ENCODE peak calls at places on chromosomes 16 and 17, in eight cellular contexts. H is A549; W is WTC11; C is CD4-positive, alpha-beta T cell; D is fibroblast of pulmonary artery; X is lower lobe of right lung; J is Calu3; E is transverse colon. S is an unnamed sample.

GRCh38 chr16:81265658-81266451 is 27.4 kb downstream of the BCO1 start:
- DNase-seq in H (no peak), W (no peak), C (no peak), D (peak; percentile 81), X (peak; percentile 66), J (no peak), E (peak; percentile 85), S (no peak)

GRCh38 chr16:56212144-56212543 is 20.9 kb downstream of the GNAO1 start:
- DNase-seq in H (no peak), W (no peak), C (no peak), D (no peak), X (no peak), J (no peak), E (no peak), S (no peak)

GRCh38 chr17:8857919-8858318 is 9.6 kb downstream of the PIK3R6 start:
- DNase-seq in H (no peak), W (no peak), C (no peak), D (peak; percentile 44), X (no peak), J (no peak), E (no peak), S (no peak)

GRCh38 chr16:6125483-6126259 is 1028.1 kb upstream of the EEF2KMT start:
- DNase-seq in H (no peak), W (no peak), C (no peak), D (no peak), X (no peak), J (no peak), E (no peak), S (no peak)

GRCh38 chr17:1759529-1759928 is 2.3 kb upstream of the SERPINF1 start:
- DNase-seq in H (no peak), W (no peak), C (no peak), D (no peak), X (no peak), J (no peak), E (no peak), S (no peak)

GRCh38 chr16:4884972-4885874 is 37.9 kb downstream of the UBN1 start:
- DNase-seq in H (no peak), W (no peak), C (no peak), D (no peak), X (no peak), J (no peak), E (no peak), S (no peak)

GRCh38 chr17:80084773-80085172 is 16.6 kb upstream of the GAA start:
- DNase-seq in H (no peak), W (no peak), C (no peak), D (no peak), X (no peak), J (no peak), E (no peak), S (no peak)

GRCh38 chr17:32007463-32008298 is 498 bp downstream of the LRRC37B start:
- DNase-seq in H (peak; percentile 45), W (peak; percentile 28), C (peak; percentile 21), D (peak; percentile 25), X (peak; percentile 56), J (peak; percentile 17), E (peak; percentile 28), S (no peak)

GRCh38 chr16:89268987-89269735 is 51.7 kb downstream of the ZNF778 start:
- DNase-seq in H (no peak), W (no peak), C (no peak), D (peak; percentile 69), X (no peak), J (no peak), E (no peak), S (no peak)

GRCh38 chr17:75738218-75738802 is 17.1 kb downstream of the ITGB4 start:
- DNase-seq in H (no peak), W (no peak), C (no peak), D (peak; percentile 26), X (peak; percentile 79), J (no peak), E (no peak), S (no peak)

GRCh38 chr17:60468371-60468770 is 46.1 kb downstream of the CHCT1 start:
- DNase-seq in H (no peak), W (no peak), C (no peak), D (peak; percentile 29), X (no peak), J (no peak), E (no peak), S (no peak)

GRCh38 chr16:30086291-30087140 is 5.2 kb downstream of the TBX6 start:
- DNase-seq in H (no peak), W (no peak), C (no peak), D (no peak), X (no peak), J (no peak), E (no peak), S (no peak)

GRCh38 chr17:75645889-75646625 is 12.8 kb downstream of the SMIM5 start:
- DNase-seq in H (peak; percentile 99), W (no peak), C (no peak), D (peak; percentile 18), X (peak; percentile 89), J (peak; percentile 96), E (peak; percentile 89), S (no peak)

GRCh38 chr17:50172130-50172529 is 6.3 kb downstream of the SGCA start:
- DNase-seq in H (no peak), W (no peak), C (no peak), D (no peak), X (no peak), J (no peak), E (no peak), S (no peak)

GRCh38 chr16:21150375-21151001 is at the start of gene DNAH3:
- DNase-seq in H (no peak), W (no peak), C (no peak), D (no peak), X (peak; percentile 61), J (peak; percentile 54), E (peak; percentile 23), S (no peak)

DNA sequence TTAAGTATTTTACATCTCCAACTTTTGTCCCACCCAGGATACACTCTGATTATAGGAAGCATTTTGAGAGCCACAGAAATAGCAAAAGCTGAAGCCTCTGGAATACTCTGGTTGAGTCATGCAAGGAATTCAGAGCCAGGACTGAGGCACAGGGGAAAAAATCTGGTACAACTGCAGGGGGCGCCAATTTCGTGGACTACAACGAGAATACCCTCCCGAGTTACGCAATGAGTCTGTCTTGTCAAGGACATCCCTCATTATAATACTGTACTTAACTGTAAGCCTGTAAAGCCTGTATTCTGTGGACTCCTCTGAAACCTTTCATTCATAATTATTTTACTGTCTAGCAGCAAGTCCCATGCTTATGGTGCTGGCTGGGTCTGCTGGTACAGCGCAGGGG is 7.8 kb downstream of the HOXB1 start:
- DNase-seq in H (no peak), W (no peak), C (no peak), D (no peak), X (no peak), J (no peak), E (no peak), S (no peak)
- TF ChIP-seq CTCF in H (peak; percentile 39), W (no peak), C (no peak), D (peak; percentile 13), X (no peak), J (no peak), E (no peak), S (peak; percentile 54)

GRCh38 chr17:47287068-47287467 is 33.4 kb downstream of the ITGB3 start:
- DNase-seq in H (no peak), W (no peak), C (no peak), D (no peak), X (no peak), J (no peak), E (no peak), S (no peak)
- TF ChIP-seq CTCF in H (no peak), W (no peak), C (no peak), D (no peak), X (no peak), J (no peak), E (no peak), S (no peak)

DNA sequence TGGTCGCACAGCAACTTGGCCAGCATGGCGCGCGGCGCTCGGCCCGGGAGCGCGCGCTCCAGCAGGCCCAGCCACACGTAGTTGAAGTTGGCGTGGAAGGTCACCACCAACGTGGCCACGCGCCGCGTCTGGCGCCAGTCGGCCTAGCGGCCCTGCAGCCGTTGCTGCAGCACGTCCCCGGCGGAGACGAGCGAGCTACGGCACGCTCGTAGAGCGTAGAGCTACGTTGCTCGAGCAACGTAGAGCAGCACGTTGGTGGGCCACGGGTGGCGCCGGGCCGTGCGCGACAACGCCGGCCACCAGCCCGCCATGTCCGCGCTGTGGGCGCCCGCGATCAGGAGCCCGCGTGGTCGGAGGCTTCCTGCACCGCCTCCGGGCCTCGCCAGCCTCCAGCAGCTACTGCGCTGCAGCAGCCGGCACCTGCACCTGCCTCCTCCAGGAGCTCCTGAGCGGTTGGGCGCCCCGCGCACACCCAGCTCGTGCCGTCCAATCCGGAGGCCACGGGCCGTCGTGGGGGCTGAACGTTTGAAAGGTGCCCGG is 13.4 kb upstream of the SULT1A1 start:
- DNase-seq in H (no peak), W (peak; percentile 64), C (peak; percentile 59), D (no peak), X (peak; percentile 79), J (peak; percentile 88), E (peak; percentile 85), S (no peak)
- TF ChIP-seq CTCF in H (no peak), W (no peak), C (no peak), D (no peak), X (no peak), J (no peak), E (no peak), S (no peak)

GRCh38 chr16:68235105-68235881 is 634 bp downstream of the ESRP2 start:
- DNase-seq in H (no peak), W (peak; percentile 59), C (no peak), D (no peak), X (peak; percentile 73), J (peak; percentile 61), E (peak; percentile 50), S (peak; percentile 70)
- TF ChIP-seq CTCF in H (no peak), W (no peak), C (no peak), D (no peak), X (no peak), J (no peak), E (no peak), S (peak; percentile 17)

GRCh38 chr17:29560306-29560705 is 6.5 kb downstream of the ABHD15 start:
- DNase-seq in H (no peak), W (peak; percentile 5), C (no peak), D (no peak), X (no peak), J (no peak), E (no peak), S (no peak)

GRCh38 chr17:29557717-29558116 is 9.1 kb downstream of the ABHD15 start:
- DNase-seq in H (no peak), W (no peak), C (no peak), D (no peak), X (no peak), J (no peak), E (no peak), S (no peak)

GRCh38 chr17:29557085-29557697 is 9.6 kb downstream of the ABHD15 start:
- DNase-seq in H (no peak), W (no peak), C (no peak), D (peak; percentile 42), X (no peak), J (no peak), E (no peak), S (no peak)

GRCh38 chr17:29561541-29562517 is 5.0 kb downstream of the ABHD15 start:
- DNase-seq in H (no peak), W (peak; percentile 8), C (no peak), D (no peak), X (peak; percentile 53), J (no peak), E (peak; percentile 57), S (no peak)

DNA sequence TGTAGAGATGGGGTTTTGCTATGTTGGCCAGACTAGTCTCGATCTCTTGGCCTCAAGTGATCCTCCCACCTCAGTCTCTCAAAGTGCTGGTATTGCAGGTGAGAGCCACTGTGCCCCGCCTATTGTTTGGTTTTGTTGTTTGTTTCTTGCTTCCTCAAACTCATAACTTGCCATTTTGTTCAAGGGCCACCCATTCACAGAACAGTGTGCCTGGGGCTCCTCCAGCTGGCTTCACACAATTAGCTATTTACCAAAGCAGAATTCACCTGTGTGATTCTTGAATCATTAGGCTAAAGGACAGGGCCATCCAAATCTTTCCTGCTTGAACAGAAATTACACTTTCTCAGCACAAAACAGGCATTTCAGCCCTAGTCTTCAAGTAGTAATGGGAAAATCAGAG is 7.2 kb downstream of the ABHD15 start:
- DNase-seq in H (no peak), W (no peak), C (no peak), D (no peak), X (no peak), J (no peak), E (no peak), S (no peak)
- TF ChIP-seq CTCF in H (no peak), W (no peak), C (no peak), D (no peak), X (no peak), J (no peak), E (no peak), S (no peak)

S was measured in type B pancreatic cell.